ENCODE peak calls at places on chromosomes 1 and 21, in six cellular contexts. One of them, this sample, is unnamed.

GRCh38 chr1:218182455-218182854 is 102.6 kb upstream of the RRP15 start:
- DNase-seq in HepG2: no peak
- DNase-seq in K562: no peak
- DNase-seq in GM12878: no peak
- DNase-seq in GM12891: no peak
- DNase-seq in H1: no peak
- DNase-seq in this sample: no peak

GRCh38 chr1:36123357-36123756 is 1.7 kb downstream of the COL8A2 start:
- DNase-seq in GM12878: peak; percentile 33
- DNase-seq in HepG2: no peak
- DNase-seq in GM12891: peak; percentile 63
- DNase-seq in K562: no peak
- DNase-seq in H1: no peak
- DNase-seq in this sample: no peak

GRCh38 chr1:200641175-200641489 is 20.6 kb upstream of the KIF14 start:
- DNase-seq in GM12878: no peak
- DNase-seq in K562: no peak
- DNase-seq in H1: no peak
- DNase-seq in GM12891: no peak
- DNase-seq in HepG2: no peak
- DNase-seq in this sample: no peak

GRCh38 chr1:3018051-3018471 is 3.2 kb upstream of the ACTRT2 start:
- DNase-seq in K562: no peak
- DNase-seq in GM12878: no peak
- DNase-seq in HepG2: no peak
- DNase-seq in GM12891: no peak
- DNase-seq in H1: no peak
- DNase-seq in this sample: no peak

GRCh38 chr1:115041654-115042053 is 12.0 kb downstream of the TSHB start:
- DNase-seq in K562: no peak
- DNase-seq in HepG2: peak; percentile 59
- DNase-seq in GM12878: no peak
- DNase-seq in GM12891: no peak
- DNase-seq in H1: no peak
- DNase-seq in this sample: no peak

GRCh38 chr1:235430991-235431390 is 63.8 kb downstream of the TBCE start:
- DNase-seq in H1: no peak
- DNase-seq in HepG2: no peak
- DNase-seq in GM12891: no peak
- DNase-seq in GM12878: no peak
- DNase-seq in K562: no peak
- DNase-seq in this sample: no peak

GRCh38 chr1:111635324-111636009 is 15.9 kb downstream of the RAP1A start:
- DNase-seq in K562: no peak
- DNase-seq in GM12878: no peak
- DNase-seq in HepG2: no peak
- DNase-seq in GM12891: no peak
- DNase-seq in H1: no peak
- DNase-seq in this sample: no peak

GRCh38 chr1:112509005-112509659 is 367 bp downstream of the WNT2B start:
- DNase-seq in GM12891: peak; percentile 46
- DNase-seq in H1: no peak
- DNase-seq in GM12878: no peak
- DNase-seq in HepG2: no peak
- DNase-seq in K562: no peak
- DNase-seq in this sample: peak; percentile 38

GRCh38 chr1:170698301-170698700 is 34.4 kb downstream of the PRRX1 start:
- DNase-seq in GM12878: no peak
- DNase-seq in K562: no peak
- DNase-seq in H1: no peak
- DNase-seq in GM12891: no peak
- DNase-seq in HepG2: no peak
- DNase-seq in this sample: no peak

GRCh38 chr1:181089777-181090505 is 1.4 kb downstream of the IER5 start:
- DNase-seq in H1: no peak
- DNase-seq in GM12878: no peak
- DNase-seq in HepG2: peak; percentile 30
- DNase-seq in GM12891: no peak
- DNase-seq in K562: peak; percentile 82
- DNase-seq in this sample: no peak

GRCh38 chr1:17736625-17737024 is 18.5 kb upstream of the ACTL8 start:
- DNase-seq in HepG2: no peak
- DNase-seq in H1: no peak
- DNase-seq in GM12878: no peak
- DNase-seq in K562: no peak
- DNase-seq in GM12891: no peak
- DNase-seq in this sample: no peak

GRCh38 chr1:181044449-181044966 is 10.7 kb downstream of the MR1 start:
- DNase-seq in K562: no peak
- DNase-seq in HepG2: peak; percentile 82
- DNase-seq in GM12891: peak; percentile 44
- DNase-seq in H1: no peak
- DNase-seq in GM12878: peak; percentile 60
- DNase-seq in this sample: no peak

GRCh38 chr1:56535949-56536348 is 43.4 kb downstream of the PLPP3 start:
- DNase-seq in H1: no peak
- DNase-seq in HepG2: peak; percentile 71
- DNase-seq in GM12878: no peak
- DNase-seq in GM12891: no peak
- DNase-seq in K562: no peak
- DNase-seq in this sample: no peak

GRCh38 chr1:15007842-15008241 is 145.7 kb upstream of the TMEM51 start:
- DNase-seq in K562: no peak
- DNase-seq in H1: no peak
- DNase-seq in HepG2: no peak
- DNase-seq in GM12891: no peak
- DNase-seq in GM12878: no peak
- DNase-seq in this sample: no peak

GRCh38 chr1:230568008-230568407 is 74.3 kb upstream of the COG2 start:
- DNase-seq in HepG2: peak; percentile 24
- DNase-seq in GM12878: no peak
- DNase-seq in GM12891: no peak
- DNase-seq in K562: no peak
- DNase-seq in H1: no peak
- DNase-seq in this sample: no peak

GRCh38 chr1:26472330-26472900 is at the start of gene HMGN2:
- DNase-seq in K562: peak; percentile 92
- DNase-seq in GM12878: peak; percentile 27
- DNase-seq in GM12891: peak; percentile 86
- DNase-seq in HepG2: peak; percentile 82
- DNase-seq in H1: peak; percentile 78
- DNase-seq in this sample: peak; percentile 79

GRCh38 chr1:56578963-56579875 is at the start of gene PLPP3:
- DNase-seq in K562: no peak
- DNase-seq in H1: peak; percentile 70
- DNase-seq in GM12878: no peak
- DNase-seq in HepG2: peak; percentile 79
- DNase-seq in GM12891: no peak
- DNase-seq in this sample: peak; percentile 27

GRCh38 chr21:45631540-45631939 is 12.0 kb upstream of the PCBP3 start:
- DNase-seq in K562: no peak
- DNase-seq in GM12891: no peak
- DNase-seq in HepG2: no peak
- DNase-seq in GM12878: no peak
- DNase-seq in H1: no peak
- DNase-seq in this sample: no peak

GRCh38 chr21:18274370-18274769 is 29.7 kb downstream of the CHODL start:
- DNase-seq in GM12878: no peak
- DNase-seq in GM12891: no peak
- DNase-seq in HepG2: no peak
- DNase-seq in H1: no peak
- DNase-seq in K562: no peak
- DNase-seq in this sample: no peak

GRCh38 chr1:147172168-147173016 is at the start of gene PRKAB2:
- DNase-seq in H1: peak; percentile 89
- DNase-seq in K562: peak; percentile 89
- DNase-seq in GM12891: peak; percentile 82
- DNase-seq in HepG2: peak; percentile 91
- DNase-seq in GM12878: peak; percentile 77
- DNase-seq in this sample: peak; percentile 83
- TF ChIP-seq POLR2A in H1: peak; percentile 59
- TF ChIP-seq POLR2A in K562: peak; percentile 78
- TF ChIP-seq POLR2A in GM12891: peak; percentile 53
- TF ChIP-seq POLR2A in HepG2: peak; percentile 59
- TF ChIP-seq POLR2A in GM12878: peak; percentile 84
- TF ChIP-seq POLR2A in this sample: peak; percentile 74

DNA sequence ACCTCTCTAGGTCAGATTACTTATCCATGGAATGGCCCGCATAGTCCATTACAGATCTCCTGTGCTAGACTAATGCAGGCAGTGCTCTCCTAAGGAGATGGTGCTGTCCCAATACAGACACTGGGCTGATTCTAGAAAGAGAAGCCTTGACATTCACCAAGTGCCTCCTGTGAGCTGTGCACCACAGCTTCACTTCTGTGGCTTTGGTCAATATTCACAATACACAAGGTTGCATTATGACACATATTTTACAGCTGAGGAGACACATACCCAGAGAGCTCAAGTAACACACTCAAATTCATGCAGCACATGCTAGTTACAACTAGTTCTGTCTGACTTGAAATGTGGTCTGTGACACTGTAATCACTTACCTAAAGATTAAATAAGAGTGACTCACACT is 59.4 kb upstream of the LRRC8B start:
- DNase-seq in K562: no peak
- DNase-seq in GM12891: no peak
- DNase-seq in HepG2: no peak
- DNase-seq in GM12878: no peak
- DNase-seq in H1: no peak
- DNase-seq in this sample: no peak
- TF ChIP-seq TAF1 in K562: no peak
- TF ChIP-seq TAF1 in GM12891: no peak
- TF ChIP-seq TAF1 in HepG2: no peak
- TF ChIP-seq TAF1 in GM12878: no peak
- TF ChIP-seq TAF1 in H1: no peak
- TF ChIP-seq TAF1 in this sample: no peak

GRCh38 chr1:20589331-20590312 is 725 bp downstream of the CDA start:
- DNase-seq in GM12891: no peak
- DNase-seq in K562: no peak
- DNase-seq in HepG2: no peak
- DNase-seq in GM12878: no peak
- DNase-seq in H1: no peak
- DNase-seq in this sample: no peak

GRCh38 chr1:20590313-20590777 is 1.4 kb downstream of the CDA start:
- DNase-seq in HepG2: peak; percentile 55
- DNase-seq in H1: no peak
- DNase-seq in K562: no peak
- DNase-seq in GM12891: no peak
- DNase-seq in GM12878: no peak
- DNase-seq in this sample: no peak

GRCh38 chr1:20587639-20588017 is 1.3 kb upstream of the CDA start:
- DNase-seq in HepG2: peak; percentile 21
- DNase-seq in GM12878: no peak
- DNase-seq in K562: no peak
- DNase-seq in GM12891: no peak
- DNase-seq in H1: no peak
- DNase-seq in this sample: no peak

GRCh38 chr1:20586939-20587638 is 1.8 kb upstream of the CDA start:
- DNase-seq in GM12891: no peak
- DNase-seq in H1: no peak
- DNase-seq in K562: no peak
- DNase-seq in HepG2: no peak
- DNase-seq in GM12878: no peak
- DNase-seq in this sample: no peak

GRCh38 chr1:20588634-20589225 is at the start of gene CDA:
- DNase-seq in GM12891: no peak
- DNase-seq in H1: no peak
- DNase-seq in HepG2: peak; percentile 20
- DNase-seq in K562: peak; percentile 49
- DNase-seq in GM12878: no peak
- DNase-seq in this sample: no peak
- TF ChIP-seq POLR2AphosphoS5 in GM12891: no peak
- TF ChIP-seq POLR2AphosphoS5 in H1: no peak
- TF ChIP-seq POLR2AphosphoS5 in HepG2: no peak
- TF ChIP-seq POLR2AphosphoS5 in K562: no peak
- TF ChIP-seq POLR2AphosphoS5 in GM12878: no peak
- TF ChIP-seq POLR2AphosphoS5 in this sample: no peak

DNA sequence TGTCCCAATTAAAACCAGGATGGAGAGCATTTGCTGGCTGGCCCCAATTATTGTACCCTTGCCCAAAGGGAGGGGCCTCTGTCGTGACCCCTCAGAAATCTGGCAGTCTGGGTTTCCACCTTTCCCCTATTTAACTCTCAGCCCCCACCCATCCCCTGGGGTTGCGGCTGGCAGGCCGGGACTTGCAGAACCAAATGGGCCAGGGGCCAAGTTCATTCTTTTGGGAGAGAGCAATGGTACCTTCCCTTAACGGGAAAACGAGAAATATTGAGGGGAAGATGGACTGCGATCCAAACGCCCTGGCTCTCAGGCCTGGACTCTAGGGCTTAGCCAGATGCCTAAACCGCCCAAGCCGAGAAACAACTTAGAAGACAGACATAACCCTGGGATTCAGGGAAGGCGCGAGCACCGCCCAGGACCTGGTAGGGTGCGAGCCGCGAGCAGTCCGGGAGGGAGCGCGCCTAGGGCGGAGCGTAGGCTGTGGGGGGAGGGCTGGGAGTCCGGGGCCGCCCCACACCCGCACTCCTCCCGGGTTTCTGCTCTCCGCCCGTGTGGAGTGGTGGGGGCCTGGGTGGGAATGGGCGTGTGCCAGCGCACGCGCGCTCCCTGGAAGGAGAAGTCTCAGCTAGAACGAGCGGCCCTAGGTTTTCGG is at the start of gene SLC27A3:
- DNase-seq in GM12878: no peak
- DNase-seq in K562: peak; percentile 87
- DNase-seq in H1: peak; percentile 25
- DNase-seq in GM12891: peak; percentile 48
- DNase-seq in HepG2: no peak
- DNase-seq in this sample: peak; percentile 57
- TF ChIP-seq POLR2A in GM12878: no peak
- TF ChIP-seq POLR2A in K562: no peak
- TF ChIP-seq POLR2A in H1: no peak
- TF ChIP-seq POLR2A in GM12891: no peak
- TF ChIP-seq POLR2A in HepG2: peak; percentile 43
- TF ChIP-seq POLR2A in this sample: no peak

GRCh38 chr1:160238408-160238807 is 23.9 kb downstream of the DCAF8 start:
- DNase-seq in GM12878: no peak
- DNase-seq in K562: no peak
- DNase-seq in HepG2: no peak
- DNase-seq in GM12891: no peak
- DNase-seq in H1: no peak
- DNase-seq in this sample: no peak
- TF ChIP-seq TAF1 in GM12878: no peak
- TF ChIP-seq TAF1 in K562: no peak
- TF ChIP-seq TAF1 in HepG2: no peak
- TF ChIP-seq TAF1 in GM12891: no peak
- TF ChIP-seq TAF1 in H1: no peak
- TF ChIP-seq TAF1 in this sample: no peak

This sample was measured in GM12892.